ENCODE peak calls at places on chromosomes 16 and 17, in seven cellular contexts. K, O, C, V, Q, G and A are unnamed samples.

GRCh38 chr16:65044861-65045260 is 77.0 kb downstream of the CDH11 start:
- DNase-seq in O (no peak), K (peak; percentile 50), V (no peak), Q (no peak), G (peak; percentile 74), C (no peak), A (peak; percentile 14)

GRCh38 chr16:1708768-1709180 is 2.8 kb downstream of the MAPK8IP3 start:
- DNase-seq in V (no peak), K (no peak), G (peak; percentile 92), O (no peak), C (no peak), Q (no peak), A (peak; percentile 48)

GRCh38 chr17:79075861-79076406 is 1.3 kb downstream of the ENGASE start:
- DNase-seq in V (no peak), G (no peak), O (peak; percentile 29), K (no peak), C (peak; percentile 9), Q (peak; percentile 10), A (no peak)

GRCh38 chr17:81870155-81870977 is 771 bp downstream of the ARHGDIA start:
- DNase-seq in C (peak; percentile 78), Q (no peak), V (no peak), G (peak; percentile 69), O (peak; percentile 82), K (peak; percentile 45), A (peak; percentile 45)

GRCh38 chr16:66366433-66367299 is at the start of gene CDH5:
- DNase-seq in V (no peak), G (no peak), Q (no peak), K (no peak), O (peak; percentile 74), C (peak; percentile 69), A (no peak)

GRCh38 chr16:81831722-81832126 is 52.6 kb downstream of the PLCG2 start:
- DNase-seq in V (no peak), K (peak; percentile 12), O (peak; percentile 84), Q (no peak), G (no peak), C (peak; percentile 89), A (no peak)

GRCh38 chr17:19928299-19928698 is 49.3 kb downstream of the AKAP10 start:
- DNase-seq in O (no peak), V (no peak), K (peak; percentile 45), G (peak; percentile 26), Q (no peak), C (no peak), A (no peak)

GRCh38 chr17:19372866-19373505 is 5.3 kb upstream of the MAPK7 start:
- DNase-seq in C (no peak), V (no peak), K (no peak), G (no peak), O (no peak), Q (no peak), A (no peak)

GRCh38 chr17:74454197-74455024 is 12.0 kb upstream of the CD300A start:
- DNase-seq in Q (no peak), K (peak; percentile 66), V (no peak), C (peak; percentile 94), O (peak; percentile 96), G (peak; percentile 57), A (peak; percentile 55)

DNA sequence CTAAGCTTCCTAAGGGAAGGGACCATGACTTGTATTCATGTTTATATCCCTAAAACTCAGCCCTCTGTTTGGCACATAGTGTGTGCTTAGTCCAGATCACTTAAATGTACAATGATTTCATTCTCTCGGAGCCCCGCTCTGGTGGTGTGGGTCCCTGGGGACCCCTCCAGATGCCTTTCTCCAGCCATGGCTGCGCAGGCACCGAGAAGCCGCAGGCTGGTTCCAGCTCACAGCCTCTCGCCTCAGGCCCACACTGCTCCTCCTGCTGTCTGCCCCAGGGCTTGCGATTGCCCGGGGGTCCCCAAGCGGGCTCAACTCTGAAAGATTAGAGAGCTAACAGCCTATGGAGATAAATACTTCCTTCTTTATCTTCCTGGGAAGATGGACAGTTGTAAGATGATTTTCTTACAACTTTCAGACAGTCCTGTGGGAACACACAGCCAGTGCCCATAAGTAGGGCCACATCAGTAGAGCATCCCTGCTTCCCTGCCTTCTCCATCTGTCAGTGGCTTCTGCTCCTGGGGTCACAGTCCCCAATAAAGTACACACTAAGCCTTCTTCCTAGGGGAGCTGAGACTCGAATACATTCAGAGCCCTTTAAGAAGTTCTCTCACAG is 66.2 kb downstream of the CENPV start:
- DNase-seq in C (no peak), G (peak; percentile 77), K (no peak), V (no peak), O (no peak), Q (no peak), A (no peak)
- TF ChIP-seq CTCF in C (peak; percentile 9), G (peak; percentile 38), K (no peak), V (no peak), O (peak; percentile 7), Q (no peak), A (no peak)

GRCh38 chr16:16045879-16046278 is 96.5 kb downstream of the ABCC1 start:
- DNase-seq in V (no peak), K (no peak), G (no peak), Q (no peak), O (no peak), C (no peak), A (no peak)
- TF ChIP-seq CTCF in V (no peak), K (peak; percentile 8), G (peak; percentile 22), Q (no peak), O (no peak), C (no peak), A (no peak)

GRCh38 chr16:74450967-74451760 is 29.9 kb upstream of the CLEC18B start:
- DNase-seq in V (no peak), G (no peak), K (no peak), C (no peak), O (no peak), Q (no peak), A (no peak)

GRCh38 chr16:74455619-74456289 is 34.5 kb upstream of the CLEC18B start:
- DNase-seq in G (peak; percentile 91), C (no peak), K (no peak), Q (no peak), O (no peak), V (no peak), A (peak; percentile 82)

GRCh38 chr16:74456290-74456625 is 35.0 kb upstream of the CLEC18B start:
- DNase-seq in Q (no peak), K (no peak), V (no peak), O (no peak), G (no peak), C (no peak), A (no peak)

GRCh38 chr16:74451951-74452758 is 30.9 kb upstream of the CLEC18B start:
- DNase-seq in C (no peak), G (no peak), V (no peak), O (no peak), K (no peak), Q (no peak), A (no peak)

DNA sequence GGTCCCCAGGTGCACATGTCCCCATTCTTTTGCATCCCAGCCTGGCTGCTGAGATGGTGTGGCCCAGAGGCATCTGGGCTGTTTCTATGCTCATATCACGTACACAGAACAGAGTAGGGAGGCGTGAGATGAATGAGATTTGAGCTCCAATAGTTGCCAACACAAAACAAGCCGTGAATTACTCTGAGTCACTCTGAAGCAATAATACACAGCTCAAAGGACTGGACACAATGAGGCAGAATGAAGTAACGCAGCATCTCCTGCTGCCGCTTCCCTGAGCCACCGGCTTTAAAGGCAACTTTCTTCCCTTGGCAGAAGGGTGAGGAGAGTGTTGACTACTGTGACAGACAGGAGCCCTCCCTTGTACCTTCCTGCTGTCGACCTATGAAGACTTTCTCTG is 33.9 kb upstream of the CLEC18B start:
- DNase-seq in V (no peak), C (no peak), O (no peak), G (peak; percentile 95), K (peak; percentile 28), Q (no peak), A (peak; percentile 94)
- TF ChIP-seq CTCF in V (no peak), C (no peak), O (no peak), G (no peak), K (no peak), Q (no peak), A (no peak)

DNA sequence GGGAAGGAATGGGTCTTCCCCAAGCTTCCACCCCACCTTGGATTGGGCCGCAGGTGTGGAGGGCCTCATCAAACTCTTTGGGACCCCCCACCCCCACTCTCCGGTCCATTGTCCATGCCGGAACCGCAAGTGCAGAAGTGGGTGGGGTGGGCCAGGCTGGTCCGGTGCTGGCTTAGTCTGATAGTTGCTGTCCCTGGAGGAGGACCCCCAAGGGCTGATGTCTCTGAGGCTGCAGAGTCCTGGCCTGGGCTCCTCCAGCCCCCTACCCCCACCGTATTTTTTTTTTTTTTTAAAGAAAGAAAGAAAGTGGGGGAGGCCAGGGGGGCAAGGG is 7.1 kb upstream of the ATXN7L3 start:
- DNase-seq in C (no peak), O (no peak), Q (no peak), K (no peak), V (no peak), G (no peak), A (no peak)
- TF ChIP-seq CTCF in C (no peak), O (no peak), Q (no peak), K (no peak), V (no peak), G (no peak), A (no peak)

GRCh38 chr17:48023408-48024148 is 14.0 kb downstream of the COPZ2 start:
- DNase-seq in C (peak; percentile 89), K (peak; percentile 77), O (peak; percentile 93), G (peak; percentile 52), Q (no peak), V (no peak), A (peak; percentile 83)
- TF ChIP-seq CTCF in C (peak; percentile 38), K (no peak), O (peak; percentile 37), G (no peak), Q (peak; percentile 22), V (peak; percentile 36), A (peak; percentile 46)

DNA sequence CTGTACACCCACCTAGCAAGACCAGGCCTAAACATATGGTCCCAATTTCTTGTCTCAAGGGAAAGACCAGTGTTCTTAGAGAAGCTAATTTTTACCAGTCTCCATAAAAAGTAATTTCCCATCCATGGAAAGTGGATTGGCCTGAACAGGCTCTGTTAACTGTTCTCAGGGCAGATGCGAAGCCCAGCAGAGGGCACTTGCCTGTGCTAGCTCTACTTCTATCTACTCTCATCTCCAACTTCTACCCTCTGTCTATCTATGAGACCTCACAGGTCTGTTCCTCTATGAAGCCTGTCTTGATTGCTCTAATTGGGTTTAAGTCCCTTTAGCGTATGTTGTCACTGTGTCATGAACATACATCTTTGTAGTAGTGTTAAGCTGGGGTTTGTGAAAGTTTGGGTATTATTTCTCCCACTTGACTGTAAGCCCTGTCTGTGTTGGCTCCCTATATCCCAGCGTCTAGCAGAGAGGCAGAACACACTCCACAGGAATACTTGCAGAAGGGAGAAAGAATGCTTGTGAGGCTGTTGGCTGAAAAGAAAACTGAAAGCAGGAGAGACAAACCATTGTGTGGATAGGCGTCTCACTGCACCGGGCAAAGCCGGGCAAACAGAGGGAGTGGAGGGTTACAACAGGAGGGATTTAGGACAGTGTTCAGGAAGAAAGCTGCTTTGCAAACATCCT is 167.2 kb upstream of the MAF start:
- DNase-seq in C (no peak), O (no peak), Q (no peak), K (peak; percentile 42), V (no peak), G (peak; percentile 23), A (peak; percentile 53)
- TF ChIP-seq CTCF in C (no peak), O (peak; percentile 17), Q (peak; percentile 18), K (peak; percentile 59), V (no peak), G (peak; percentile 38), A (peak; percentile 62)